ENCODE peak calls at places on chromosomes 6 and 20, in four cellular contexts. J, A, C and H are unnamed samples.

GRCh38 chr6:152293404-152293803 is 343.8 kb downstream of the SYNE1 start:
- DNase-seq in A (no peak), J (no peak), C (peak), H (no peak)

GRCh38 chr6:72651191-72651590 is 29.3 kb downstream of the KCNQ5 start:
- DNase-seq in A (no peak), J (no peak), C (no peak), H (no peak)

GRCh38 chr6:116335612-116336011 is 35.1 kb upstream of the DSE start:
- DNase-seq in A (no peak), C (no peak), J (no peak), H (no peak)

GRCh38 chr20:34720266-34720665 is 16.1 kb downstream of the TP53INP2 start:
- DNase-seq in C (no peak), J (no peak), A (no peak), H (no peak)

GRCh38 chr6:5471044-5471443 is 209.7 kb downstream of the FARS2 start:
- DNase-seq in A (no peak), J (peak), C (no peak), H (peak)

GRCh38 chr6:148231572-148231971 is 111.1 kb upstream of the SASH1 start:
- DNase-seq in C (no peak), A (peak), J (no peak), H (no peak)

GRCh38 chr20:3382836-3383235 is 24.6 kb downstream of the DNAAF9 start:
- DNase-seq in A (no peak), C (no peak), J (no peak), H (no peak)

GRCh38 chr6:49284134-49284533 is 178.9 kb downstream of the MMUT start:
- DNase-seq in C (no peak), A (no peak), J (no peak), H (no peak)

GRCh38 chr20:59812286-59813125 is 120.9 kb downstream of the SYCP2 start:
- DNase-seq in A (no peak), J (no peak), C (no peak), H (no peak)

GRCh38 chr6:139600919-139601470 is 226.5 kb upstream of the CITED2 start:
- DNase-seq in C (no peak), J (no peak), A (no peak), H (peak)

GRCh38 chr6:148440877-148441453 is 98.3 kb downstream of the SASH1 start:
- DNase-seq in C (peak), J (peak), A (peak), H (peak)

GRCh38 chr6:26272171-26272631 is 92.8 kb upstream of the BTN3A2 start:
- DNase-seq in C (no peak), J (peak), A (no peak), H (peak)

GRCh38 chr6:145276746-145277145 is 458.6 kb downstream of the EPM2A start:
- DNase-seq in J (no peak), A (peak), C (no peak), H (no peak)

GRCh38 chr20:50054626-50055511 is 58.1 kb downstream of the UBE2V1 start:
- DNase-seq in C (no peak), J (peak), A (no peak), H (no peak)

GRCh38 chr20:1566701-1567100 is 9.2 kb upstream of the SIRPD start:
- DNase-seq in C (no peak), J (no peak), A (no peak), H (no peak)

GRCh38 chr6:81759782-81760181 is 7.3 kb upstream of the TENT5A start:
- DNase-seq in C (no peak), J (no peak), A (no peak), H (no peak)

GRCh38 chr20:13333793-13334192 is 112.7 kb downstream of the ISM1 start:
- DNase-seq in J (no peak), A (no peak), C (no peak), H (no peak)

GRCh38 chr6:4441981-4442434 is 306.6 kb upstream of the ECI2 start:
- DNase-seq in A (no peak), J (no peak), C (no peak), H (no peak)

GRCh38 chr6:149331871-149332270 is 14.4 kb downstream of the TAB2 start:
- DNase-seq in J (no peak), C (no peak), A (no peak), H (no peak)

GRCh38 chr20:32036716-32037355 is 15.2 kb upstream of the HCK start:
- DNase-seq in J (no peak), C (no peak), A (peak), H (no peak)

GRCh38 chr20:9458075-9458818 is 56.1 kb upstream of the LAMP5 start:
- DNase-seq in A (no peak), J (no peak), C (no peak), H (peak)

GRCh38 chr20:57698191-57698866 is 11.5 kb downstream of the PMEPA1 start:
- DNase-seq in C (no peak), J (no peak), A (peak), H (peak)

GRCh38 chr20:34365765-34366213 is 2.7 kb downstream of the ITCH start:
- DNase-seq in C (no peak), J (no peak), A (no peak), H (peak)

GRCh38 chr20:46311039-46311650 is 2.8 kb upstream of the CDH22 start:
- DNase-seq in J (no peak), C (no peak), A (no peak), H (no peak)

GRCh38 chr6:112144145-112144926 is 56.9 kb downstream of the FAM229B start:
- DNase-seq in C (no peak), A (peak), J (no peak), H (no peak)

GRCh38 chr6:118589186-118589585 is 41.1 kb downstream of the PLN start:
- DNase-seq in C (no peak), A (no peak), J (no peak), H (no peak)

GRCh38 chr6:112773217-112773616 is 426.1 kb downstream of the RFPL4B start:
- DNase-seq in C (no peak), A (peak), J (no peak), H (no peak)

GRCh38 chr20:25508083-25508770 is 77.1 kb downstream of the NINL start:
- DNase-seq in A (peak), C (peak), J (peak), H (no peak)

GRCh38 chr6:11953641-11954040 is 58.5 kb upstream of the HIVEP1 start:
- DNase-seq in C (no peak), J (peak), A (no peak), H (no peak)

GRCh38 chr6:24779416-24779815 is 4.7 kb downstream of the GMNN start:
- DNase-seq in A (no peak), C (no peak), J (no peak), H (no peak)

GRCh38 chr20:1565461-1565860 is 8.0 kb upstream of the SIRPD start:
- DNase-seq in A (no peak), C (no peak), J (no peak), H (no peak)